ENCODE peak calls at places on chromosomes 16 and 17, in five cellular contexts. C is PC-3, T is left lung, A is colonic mucosa, W is body of pancreas. P is an unnamed sample.

GRCh38 chr17:77049440-77049839 is 91.3 kb upstream of the SEC14L1 start:
- DNase-seq in T (no peak), W (no peak), A (no peak), C (no peak), P (no peak)

GRCh38 chr16:290015-290680 is 7.2 kb downstream of the PDIA2 start:
- DNase-seq in T (peak), C (no peak), A (no peak), W (peak), P (no peak)

GRCh38 chr16:86894925-86895324 is 316.6 kb downstream of the FOXL1 start:
- DNase-seq in A (no peak), W (no peak), T (no peak), C (no peak), P (no peak)

GRCh38 chr16:30797670-30798309 is 10.8 kb upstream of the ZNF629 start:
- DNase-seq in W (no peak), A (no peak), C (no peak), T (no peak), P (no peak)

GRCh38 chr16:48607056-48607825 is 2.7 kb downstream of the N4BP1 start:
- DNase-seq in A (peak), T (no peak), C (peak), W (no peak), P (no peak)

GRCh38 chr17:3959295-3959899 is 4.8 kb downstream of the ATP2A3 start:
- DNase-seq in W (peak), A (peak), T (no peak), C (peak), P (no peak)

GRCh38 chr16:27408012-27408601 is 6.1 kb downstream of the IL21R start:
- DNase-seq in T (no peak), W (no peak), A (no peak), C (no peak), P (no peak)

GRCh38 chr17:4097165-4097960 is 45.5 kb downstream of the ZZEF1 start:
- DNase-seq in C (no peak), A (no peak), W (no peak), T (no peak), P (no peak)

GRCh38 chr17:43679911-43680310 is 18.2 kb upstream of the MEOX1 start:
- DNase-seq in T (no peak), W (no peak), C (no peak), A (no peak), P (no peak)

GRCh38 chr16:29951966-29952365 is 9.9 kb upstream of the TMEM219 start:
- DNase-seq in C (no peak), A (no peak), T (no peak), W (no peak), P (no peak)

GRCh38 chr17:29369831-29370735 is 20.1 kb upstream of the TAOK1 start:
- DNase-seq in C (peak), A (peak), W (peak), T (no peak), P (peak)

GRCh38 chr16:89360760-89361435 is 129.5 kb downstream of the ANKRD11 start:
- DNase-seq in T (peak), C (no peak), W (no peak), A (no peak), P (no peak)

GRCh38 chr17:34616148-34616547 is 36.8 kb downstream of the TMEM132E start:
- DNase-seq in T (no peak), C (no peak), A (no peak), W (no peak), P (peak)

GRCh38 chr17:8163978-8164814 is 1.4 kb upstream of the VAMP2 start:
- DNase-seq in W (no peak), T (peak), A (peak), C (no peak), P (peak)

GRCh38 chr16:82660078-82660645 is 33.4 kb downstream of the CDH13 start:
- DNase-seq in C (no peak), T (no peak), A (no peak), W (no peak), P (peak)

GRCh38 chr16:86567701-86568571 is 1.3 kb downstream of the FOXC2 start:
- DNase-seq in T (peak), W (no peak), C (no peak), A (no peak), P (no peak)

GRCh38 chr16:84751947-84752346 is 52.1 kb downstream of the USP10 start:
- DNase-seq in A (no peak), C (peak), W (no peak), T (no peak), P (no peak)

GRCh38 chr17:35372846-35373531 is 432 bp downstream of the SLFN11 start:
- DNase-seq in A (peak), T (peak), W (peak), C (peak), P (no peak)

GRCh38 chr16:22232277-22233049 is 26.4 kb downstream of the EEF2K start:
- DNase-seq in W (peak), C (peak), T (no peak), A (peak), P (no peak)

GRCh38 chr16:5709889-5710288 is 612.3 kb upstream of the EEF2KMT start:
- DNase-seq in W (no peak), T (no peak), A (no peak), C (no peak), P (no peak)

GRCh38 chr16:23290189-23291062 is 11.7 kb upstream of the SCNN1B start:
- DNase-seq in A (no peak), C (peak), T (no peak), W (no peak), P (no peak)

GRCh38 chr16:57482845-57483545 is 3.3 kb downstream of the DOK4 start:
- DNase-seq in T (no peak), W (no peak), A (no peak), C (no peak), P (no peak)

GRCh38 chr17:77356690-77357201 is 216.0 kb downstream of the SEC14L1 start:
- DNase-seq in A (peak), C (no peak), T (no peak), W (peak), P (no peak)

GRCh38 chr17:44828919-44829557 is 1.0 kb downstream of the GJC1 start:
- DNase-seq in C (peak), T (no peak), W (no peak), A (no peak), P (no peak)
- H3K27ac ChIP-seq in C (no peak), T (peak), W (no peak), A (peak), P (peak)

GRCh38 chr17:81189670-81190530 is 23.9 kb upstream of the AATK start:
- DNase-seq in A (no peak), T (no peak), C (no peak), W (no peak), P (no peak)
- TF ChIP-seq CTCF in A (no peak), T (no peak), C (peak), W (no peak), P (peak)

GRCh38 chr17:19743101-19744100 is 4.7 kb downstream of the ALDH3A1 start:
- DNase-seq in A (no peak), T (no peak), C (no peak), W (no peak), P (no peak)
- H3K27ac ChIP-seq in A (no peak), T (no peak), C (no peak), W (no peak), P (no peak)

DNA sequence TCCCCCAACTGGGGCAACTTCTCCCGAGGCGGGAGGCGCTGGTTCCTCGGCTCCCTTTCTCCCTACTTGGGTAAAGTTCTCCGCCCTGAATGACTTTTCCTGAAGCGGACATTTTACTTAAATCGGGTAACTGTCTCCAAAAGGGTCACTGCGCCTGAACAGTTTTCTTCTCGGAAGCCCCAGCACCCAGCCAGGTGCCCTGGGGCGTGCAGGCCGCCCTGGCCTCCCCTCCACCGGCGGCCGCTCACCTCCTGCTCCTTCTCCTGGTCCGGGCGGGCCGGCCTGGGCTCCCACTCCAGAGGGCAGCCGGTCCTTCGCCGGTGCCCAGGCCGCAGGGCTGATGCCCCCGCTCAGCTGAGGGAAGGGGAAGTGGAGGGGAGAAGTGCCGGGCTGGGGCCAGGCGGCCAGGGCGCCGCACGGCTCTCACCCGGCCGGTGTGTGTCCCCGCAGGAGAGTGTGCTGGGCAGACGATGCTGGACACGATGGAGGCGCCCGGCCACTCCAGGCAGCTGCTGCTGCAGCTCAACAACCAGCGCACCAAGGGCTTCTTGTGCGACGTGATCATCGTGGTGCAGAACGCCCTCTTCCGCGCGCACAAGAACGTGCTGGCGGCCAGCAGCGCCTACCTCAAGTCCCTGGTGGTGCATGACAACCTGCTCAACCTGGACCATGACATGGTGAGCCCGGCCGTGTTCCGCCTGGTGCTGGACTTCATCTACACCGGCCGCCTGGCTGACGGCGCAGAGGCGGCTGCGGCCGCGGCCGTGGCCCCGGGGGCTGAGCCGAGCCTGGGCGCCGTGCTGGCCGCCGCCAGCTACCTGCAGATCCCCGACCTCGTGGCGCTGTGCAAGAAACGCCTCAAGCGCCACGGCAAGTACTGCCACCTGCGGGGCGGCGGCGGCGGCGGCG is 1.6 kb downstream of the HIC1 start:
- DNase-seq in W (no peak), A (no peak), C (no peak), T (peak), P (no peak)
- TF ChIP-seq CTCF in W (no peak), A (no peak), C (no peak), T (no peak), P (no peak)

DNA sequence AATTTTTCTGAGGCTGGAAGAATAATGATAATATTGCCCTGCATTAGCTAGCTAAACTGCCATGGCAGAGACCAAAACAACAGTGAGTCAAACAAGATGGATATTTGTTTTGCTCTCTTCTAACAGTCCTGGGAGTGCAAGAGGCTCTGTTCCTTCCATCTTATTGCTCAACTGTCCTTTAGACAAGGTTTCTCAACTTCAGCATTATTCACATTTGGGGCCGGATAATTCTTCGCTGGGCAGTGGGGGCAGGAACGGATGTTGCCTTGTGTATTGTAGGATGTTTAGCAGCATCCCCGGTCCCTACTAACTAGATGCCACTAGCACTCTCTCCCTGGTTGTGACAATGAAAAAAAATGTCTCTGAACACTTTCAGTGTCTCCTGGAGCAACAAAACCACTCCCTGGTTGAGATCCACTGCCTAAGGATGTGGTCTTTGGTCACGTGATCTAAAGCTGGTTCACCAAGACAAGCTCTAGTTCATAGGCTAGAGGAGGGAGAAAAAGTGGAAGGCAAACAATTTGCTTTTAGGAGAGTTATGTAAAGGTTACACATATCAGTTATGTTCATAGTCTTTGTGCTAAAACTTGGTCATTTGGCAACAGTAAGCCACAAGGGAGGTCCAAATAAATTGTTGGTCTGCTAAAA is 144.4 kb downstream of the PCTP start:
- DNase-seq in W (no peak), A (no peak), C (no peak), T (no peak), P (no peak)
- H3K27ac ChIP-seq in W (no peak), A (no peak), C (no peak), T (no peak), P (no peak)

P was measured in dorsolateral prefrontal cortex.